ENCODE peak calls at places on chromosomes 13 and 19, in eight cellular contexts. One of them, this sample, is unnamed.

GRCh38 chr19:5287066-5287465 is 53.5 kb downstream of the PTPRS start:
- DNase-seq in right cardiac atrium: no peak
- DNase-seq in cardiac fibroblast: no peak
- DNase-seq in anterior cingulate cortex: no peak
- DNase-seq in OCI-M1: no peak
- DNase-seq in germinal center: no peak
- DNase-seq in T-helper 2 cell: no peak
- DNase-seq in AG20443: no peak
- DNase-seq in this sample: no peak

GRCh38 chr19:34555447-34555846 is 73.9 kb downstream of the WTIP start:
- DNase-seq in AG20443: no peak
- DNase-seq in anterior cingulate cortex: no peak
- DNase-seq in T-helper 2 cell: no peak
- DNase-seq in cardiac fibroblast: peak; percentile 1
- DNase-seq in OCI-M1: peak; percentile 18
- DNase-seq in right cardiac atrium: no peak
- DNase-seq in germinal center: no peak
- DNase-seq in this sample: peak; percentile 4

GRCh38 chr19:43769256-43769655 is 11.5 kb downstream of the KCNN4 start:
- DNase-seq in T-helper 2 cell: no peak
- DNase-seq in AG20443: no peak
- DNase-seq in OCI-M1: no peak
- DNase-seq in germinal center: no peak
- DNase-seq in anterior cingulate cortex: no peak
- DNase-seq in right cardiac atrium: peak; percentile 57
- DNase-seq in cardiac fibroblast: no peak
- DNase-seq in this sample: no peak

GRCh38 chr19:8302357-8302691 is 5.8 kb downstream of the CD320 start:
- DNase-seq in T-helper 2 cell: no peak
- DNase-seq in right cardiac atrium: peak; percentile 85
- DNase-seq in anterior cingulate cortex: no peak
- DNase-seq in cardiac fibroblast: no peak
- DNase-seq in OCI-M1: no peak
- DNase-seq in germinal center: no peak
- DNase-seq in AG20443: no peak
- DNase-seq in this sample: peak; percentile 27

GRCh38 chr19:45929247-45929646 is 14.7 kb upstream of the NANOS2 start:
- DNase-seq in anterior cingulate cortex: no peak
- DNase-seq in AG20443: no peak
- DNase-seq in right cardiac atrium: no peak
- DNase-seq in germinal center: no peak
- DNase-seq in cardiac fibroblast: no peak
- DNase-seq in T-helper 2 cell: no peak
- DNase-seq in OCI-M1: no peak
- DNase-seq in this sample: no peak

GRCh38 chr19:1250374-1251232 is 2.2 kb downstream of the MIDN start:
- DNase-seq in right cardiac atrium: peak; percentile 89
- DNase-seq in AG20443: no peak
- DNase-seq in anterior cingulate cortex: peak; percentile 32
- DNase-seq in T-helper 2 cell: peak; percentile 59
- DNase-seq in germinal center: peak; percentile 57
- DNase-seq in cardiac fibroblast: peak; percentile 86
- DNase-seq in OCI-M1: peak; percentile 65
- DNase-seq in this sample: no peak

GRCh38 chr13:100523437-100523836 is 65.2 kb downstream of the GGACT start:
- DNase-seq in germinal center: no peak
- DNase-seq in OCI-M1: no peak
- DNase-seq in AG20443: no peak
- DNase-seq in cardiac fibroblast: no peak
- DNase-seq in anterior cingulate cortex: no peak
- DNase-seq in T-helper 2 cell: no peak
- DNase-seq in right cardiac atrium: no peak
- DNase-seq in this sample: no peak

GRCh38 chr19:45640849-45641273 is 1.7 kb upstream of the EML2 start:
- DNase-seq in AG20443: peak; percentile 6
- DNase-seq in germinal center: peak; percentile 48
- DNase-seq in OCI-M1: no peak
- DNase-seq in T-helper 2 cell: peak; percentile 21
- DNase-seq in anterior cingulate cortex: no peak
- DNase-seq in right cardiac atrium: peak; percentile 66
- DNase-seq in cardiac fibroblast: no peak
- DNase-seq in this sample: peak; percentile 37